ENCODE peak calls at places on chromosomes 6 and 20, in four cellular contexts. X is K562, E is Peyer's patch, N is IMR-90. K is an unnamed sample.
A peak's percentile ranks its signal among the peaks of the same experiment; 100 is the strongest.

GRCh38 chr6:31727717-31728671 is 1.1 kb downstream of the DDAH2 start:
- DNase-seq in N (no peak), E (no peak), X (no peak), K (no peak)

GRCh38 chr6:33209856-33210255 is 1.6 kb downstream of the RING1 start:
- DNase-seq in E (no peak), N (no peak), X (no peak), K (peak; percentile 76)

GRCh38 chr20:51507357-51508036 is 35.0 kb downstream of the NFATC2 start:
- DNase-seq in X (no peak), E (no peak), N (no peak), K (no peak)

GRCh38 chr20:51119914-51120313 is 97.0 kb upstream of the KCNG1 start:
- DNase-seq in E (no peak), X (no peak), N (no peak), K (no peak)

GRCh38 chr20:50186151-50186885 is 4.3 kb upstream of the CEBPB start:
- DNase-seq in X (peak; percentile 72), E (peak; percentile 93), N (peak; percentile 76), K (peak; percentile 94)

GRCh38 chr20:44115181-44115580 is 71.8 kb downstream of the JPH2 start:
- DNase-seq in X (no peak), N (no peak), E (no peak), K (no peak)

GRCh38 chr20:17662333-17663039 is 19.6 kb downstream of the RRBP1 start:
- DNase-seq in E (no peak), X (no peak), N (peak; percentile 48), K (no peak)

GRCh38 chr6:82270791-82271392 is 23.3 kb upstream of the IBTK start:
- DNase-seq in N (peak; percentile 52), E (no peak), X (peak; percentile 41), K (no peak)

GRCh38 chr6:88823998-88824397 is 139.4 kb downstream of the RNGTT start:
- DNase-seq in X (no peak), E (no peak), N (peak; percentile 77), K (no peak)

DNA sequence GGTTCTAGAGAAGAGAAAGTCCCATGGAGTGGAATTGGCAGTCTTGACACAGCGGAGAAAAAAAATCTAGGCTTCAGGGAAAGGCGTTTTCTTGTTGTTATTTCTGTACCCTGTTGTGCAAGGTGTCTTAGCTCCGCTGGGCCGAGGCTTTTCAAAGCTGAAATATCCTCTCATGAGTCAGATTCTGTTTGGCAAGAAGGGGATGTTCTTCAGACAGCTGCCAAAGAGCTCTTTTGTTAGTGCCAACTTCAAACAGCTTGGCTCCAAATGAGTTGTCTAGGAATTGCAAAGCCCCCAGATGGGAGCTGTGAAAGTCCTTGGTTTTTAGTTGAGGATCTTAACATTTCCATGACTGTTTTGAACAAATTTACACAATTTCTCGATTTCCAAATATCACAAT is 45.6 kb downstream of the LRRN4 start:
- DNase-seq in X (no peak), N (peak; percentile 92), E (no peak), K (peak; percentile 91)
- TF ChIP-seq POLR2A in X (no peak), N (no peak), E (no peak), K (no peak)

DNA sequence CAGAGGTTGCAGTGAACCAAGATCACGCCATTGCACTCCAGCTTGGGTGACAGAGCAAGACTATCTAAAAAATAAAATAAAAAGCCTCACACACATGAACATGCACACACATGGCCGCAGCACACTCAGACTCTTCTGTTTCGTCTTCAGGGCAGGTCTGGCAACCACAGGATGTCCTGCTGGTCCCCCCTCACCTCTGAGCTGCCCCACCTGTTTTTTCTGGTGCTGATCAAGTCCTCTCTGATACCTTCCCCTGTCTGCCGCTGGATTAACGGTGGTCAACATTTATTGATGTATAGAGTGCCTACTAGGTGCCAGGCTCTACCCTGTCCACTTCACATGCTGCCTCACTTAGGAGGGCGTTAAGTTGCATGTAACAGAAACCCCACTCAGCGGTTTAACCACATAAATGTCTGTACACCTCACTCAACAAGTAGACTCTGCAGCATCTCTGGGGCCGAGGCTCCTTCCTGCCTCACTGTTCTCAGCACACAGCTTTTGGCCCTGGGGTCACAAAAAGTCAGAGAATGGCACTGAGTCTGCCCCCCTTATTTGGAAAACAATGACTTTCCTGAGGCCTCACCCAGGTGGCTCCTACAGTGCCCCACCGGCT is 4.5 kb upstream of the AP5S1 start:
- DNase-seq in X (no peak), N (no peak), E (peak; percentile 43), K (no peak)
- H3K4me3 ChIP-seq in X (no peak overlapping the region), N (no peak overlapping the region), E (no peak overlapping the region), K (no peak overlapping the region)

DNA sequence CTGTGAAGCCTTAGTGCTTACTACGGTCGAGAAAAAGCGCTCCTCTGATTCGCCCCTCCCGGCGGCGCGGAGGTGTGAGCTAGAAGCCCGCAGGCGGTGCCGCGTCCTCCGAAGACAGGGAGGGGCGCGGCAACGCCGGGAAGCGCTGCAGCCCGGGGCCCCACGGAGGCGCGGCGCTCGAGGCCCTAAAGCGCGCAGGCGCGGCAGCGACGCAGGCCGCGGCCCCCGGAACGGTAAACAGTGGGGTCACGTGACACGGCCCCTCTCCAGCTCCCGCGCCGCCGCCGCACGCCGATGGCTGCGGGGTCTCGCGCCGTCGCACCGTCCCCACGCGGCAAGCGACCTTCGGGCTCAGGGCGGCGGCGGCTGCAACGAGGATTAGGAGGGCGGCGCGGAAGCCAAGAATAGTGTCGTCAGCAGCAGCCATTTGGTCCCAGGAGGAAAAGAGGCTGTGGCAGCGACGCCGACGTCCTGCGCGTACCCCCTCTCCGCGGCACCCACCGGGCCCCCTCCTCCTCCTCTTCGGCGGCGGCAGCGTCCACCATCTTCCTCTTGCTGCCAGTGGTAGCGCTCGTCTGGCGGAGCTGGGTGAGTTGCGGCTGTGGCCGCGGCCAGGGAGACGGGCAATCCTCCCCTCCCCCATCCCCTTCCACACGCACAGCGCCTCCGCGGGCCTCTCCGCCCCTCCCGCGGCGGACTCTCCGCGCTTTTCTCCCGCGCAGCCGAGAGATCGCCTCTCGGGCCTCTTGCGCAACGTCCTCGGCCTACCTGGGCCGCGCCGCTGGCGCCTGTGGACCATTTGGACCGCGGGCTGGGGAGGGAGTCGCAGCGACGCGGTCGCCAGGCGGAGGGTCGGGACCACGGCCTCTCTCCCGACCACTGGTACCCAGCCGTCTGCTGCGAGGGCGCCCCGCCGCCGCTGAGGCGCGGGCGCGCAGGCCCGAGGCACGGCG is at the start of gene PHF3:
- DNase-seq in E (peak; percentile 92), N (peak; percentile 84), X (peak; percentile 94), K (peak; percentile 97)
- TF ChIP-seq CTCF in E (peak; percentile 8), N (peak; percentile 7), X (no peak), K (peak; percentile 50)

GRCh38 chr6:21588812-21589811 is 4.4 kb upstream of the SOX4 start:
- DNase-seq in X (peak; percentile 69), N (peak; percentile 90), E (peak; percentile 94), K (peak; percentile 97)

GRCh38 chr6:21587182-21587924 is 6.2 kb upstream of the SOX4 start:
- DNase-seq in N (peak; percentile 58), X (no peak), E (no peak), K (peak; percentile 56)

GRCh38 chr6:21586300-21586699 is 7.3 kb upstream of the SOX4 start:
- DNase-seq in N (no peak), E (no peak), X (no peak), K (no peak)

GRCh38 chr6:21587925-21588811 is 5.4 kb upstream of the SOX4 start:
- DNase-seq in E (peak; percentile 82), N (peak; percentile 44), X (no peak), K (peak; percentile 49)

DNA sequence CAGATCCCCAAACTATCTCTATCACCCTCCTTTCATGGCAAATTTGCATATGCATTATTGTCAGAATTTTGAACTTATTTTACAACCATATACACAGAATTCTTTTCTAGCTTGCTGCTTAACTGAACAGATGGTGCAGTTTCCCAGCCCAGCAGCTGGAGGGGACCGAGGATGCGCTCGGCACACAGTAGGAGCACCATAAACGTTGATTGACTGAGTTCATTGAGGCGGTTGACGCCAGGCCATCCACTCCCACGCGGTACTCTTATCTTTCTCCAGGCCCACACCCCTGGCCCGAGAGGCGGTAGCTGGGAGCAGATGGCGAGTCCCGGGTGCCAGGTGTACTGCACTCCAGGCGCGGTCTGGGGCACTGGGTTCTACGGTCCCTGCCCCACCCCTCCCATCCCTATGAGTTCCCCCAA is 6.8 kb upstream of the SOX4 start:
- DNase-seq in N (no peak), X (no peak), E (peak; percentile 80), K (no peak)
- TF ChIP-seq POLR2A in N (no peak), X (no peak), E (no peak), K (no peak)

GRCh38 chr6:84764332-84765049 is at the start of gene TBX18:
- DNase-seq in E (peak; percentile 74), X (peak; percentile 93), N (peak; percentile 88), K (peak; percentile 94)
- H3K4me3 ChIP-seq in E (peak within 1 kb of the TSS; percentile 40), X (peak within 1 kb of the TSS; percentile 78), N (peak within 1 kb of the TSS; percentile 53), K (peak within 1 kb of the TSS; percentile 43)

DNA sequence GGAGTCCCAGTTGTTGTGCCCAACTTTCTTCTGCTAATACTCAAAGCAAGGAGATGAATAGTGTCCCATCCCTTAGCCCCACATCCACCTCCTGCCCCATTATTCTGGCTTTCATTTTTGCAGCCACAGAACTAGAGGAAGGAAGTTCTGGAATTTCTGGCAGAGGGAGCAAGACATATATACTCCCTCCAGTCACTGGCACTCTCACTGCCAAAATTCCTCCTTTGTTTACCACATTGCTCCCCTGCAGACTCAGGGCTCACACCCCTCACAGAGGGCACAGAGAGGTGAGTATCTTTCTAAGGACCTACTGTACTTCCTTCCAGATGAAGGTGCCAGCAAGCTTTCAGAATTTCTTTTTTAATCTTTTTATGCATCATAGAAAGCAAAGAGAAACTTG is 168.0 kb upstream of the ID4 start:
- DNase-seq in N (no peak), E (no peak), X (no peak), K (no peak)
- TF ChIP-seq CTCF in N (no peak), E (no peak), X (no peak), K (no peak)

GRCh38 chr6:41434803-41435470 is 99.5 kb downstream of the NCR2 start:
- DNase-seq in E (no peak), X (no peak), N (no peak), K (no peak)
- TF ChIP-seq POLR2A in E (no peak), X (no peak), N (no peak), K (no peak)